ENCODE peak calls at places on chromosomes 4 and X, in six cellular contexts. One of them, this sample, is unnamed.

GRCh38 chr4:125985856-125986255 is 671.1 kb downstream of the FAT4 start:
- DNase-seq in neural progenitor cell: no peak
- DNase-seq in left lung: no peak
- DNase-seq in lower lobe of right lung: no peak
- DNase-seq in brain microvascular endothelial cell: no peak
- DNase-seq in upper lobe of right lung: no peak
- DNase-seq in this sample: peak; percentile 15

GRCh38 chrX:148043456-148043855 is 62.3 kb downstream of the FMR1NB start:
- DNase-seq in neural progenitor cell: no peak
- DNase-seq in brain microvascular endothelial cell: peak; percentile 0
- DNase-seq in upper lobe of right lung: no peak
- DNase-seq in lower lobe of right lung: no peak
- DNase-seq in left lung: no peak
- DNase-seq in this sample: peak; percentile 41

GRCh38 chr4:163554870-163555465 is 60.5 kb downstream of the TMA16 start:
- DNase-seq in left lung: no peak
- DNase-seq in upper lobe of right lung: no peak
- DNase-seq in lower lobe of right lung: no peak
- DNase-seq in brain microvascular endothelial cell: no peak
- DNase-seq in neural progenitor cell: no peak
- DNase-seq in this sample: peak; percentile 35

GRCh38 chrX:155262970-155263754 is 1.1 kb downstream of the RAB39B start:
- DNase-seq in neural progenitor cell: no peak
- DNase-seq in brain microvascular endothelial cell: no peak
- DNase-seq in upper lobe of right lung: no peak
- DNase-seq in lower lobe of right lung: no peak
- DNase-seq in left lung: no peak
- DNase-seq in this sample: no peak

GRCh38 chr4:84669201-84669600 is 86.3 kb downstream of the CDS1 start:
- DNase-seq in left lung: no peak
- DNase-seq in neural progenitor cell: no peak
- DNase-seq in upper lobe of right lung: no peak
- DNase-seq in lower lobe of right lung: no peak
- DNase-seq in brain microvascular endothelial cell: no peak
- DNase-seq in this sample: no peak

GRCh38 chrX:23786268-23786815 is 3.4 kb downstream of the SAT1 start:
- DNase-seq in lower lobe of right lung: peak; percentile 42
- DNase-seq in upper lobe of right lung: no peak
- DNase-seq in brain microvascular endothelial cell: peak; percentile 24
- DNase-seq in left lung: no peak
- DNase-seq in neural progenitor cell: no peak
- DNase-seq in this sample: peak; percentile 66

GRCh38 chrX:79630033-79631009 is 263.2 kb upstream of the ITM2A start:
- DNase-seq in lower lobe of right lung: no peak
- DNase-seq in left lung: no peak
- DNase-seq in upper lobe of right lung: no peak
- DNase-seq in brain microvascular endothelial cell: no peak
- DNase-seq in neural progenitor cell: no peak
- DNase-seq in this sample: no peak

GRCh38 chr4:154314248-154314647 is 177.4 kb downstream of the DCHS2 start:
- DNase-seq in brain microvascular endothelial cell: no peak
- DNase-seq in neural progenitor cell: peak; percentile 36
- DNase-seq in upper lobe of right lung: no peak
- DNase-seq in left lung: no peak
- DNase-seq in lower lobe of right lung: no peak
- DNase-seq in this sample: peak; percentile 34

GRCh38 chrX:48703642-48704481 is 7.3 kb downstream of the SUV39H1 start:
- DNase-seq in neural progenitor cell: no peak
- DNase-seq in brain microvascular endothelial cell: no peak
- DNase-seq in lower lobe of right lung: no peak
- DNase-seq in left lung: no peak
- DNase-seq in upper lobe of right lung: no peak
- DNase-seq in this sample: peak; percentile 94

GRCh38 chrX:109635151-109635550 is 10.2 kb upstream of the KCNE5 start:
- DNase-seq in left lung: no peak
- DNase-seq in brain microvascular endothelial cell: peak; percentile 6
- DNase-seq in lower lobe of right lung: no peak
- DNase-seq in upper lobe of right lung: no peak
- DNase-seq in neural progenitor cell: peak; percentile 34
- DNase-seq in this sample: peak; percentile 20
- TF ChIP-seq CTCF in left lung: no peak
- TF ChIP-seq CTCF in brain microvascular endothelial cell: peak; percentile 65
- TF ChIP-seq CTCF in lower lobe of right lung: peak; percentile 18
- TF ChIP-seq CTCF in upper lobe of right lung: peak; percentile 37
- TF ChIP-seq CTCF in neural progenitor cell: peak; percentile 62
- TF ChIP-seq CTCF in this sample: peak; percentile 55

GRCh38 chr4:133149932-133150642 is 993 bp downstream of the PCDH10 start:
- DNase-seq in lower lobe of right lung: no peak
- DNase-seq in left lung: no peak
- DNase-seq in brain microvascular endothelial cell: no peak
- DNase-seq in upper lobe of right lung: no peak
- DNase-seq in neural progenitor cell: no peak
- DNase-seq in this sample: no peak

GRCh38 chr4:133150643-133151300 is 1.7 kb downstream of the PCDH10 start:
- DNase-seq in left lung: peak; percentile 71
- DNase-seq in brain microvascular endothelial cell: peak; percentile 20
- DNase-seq in upper lobe of right lung: no peak
- DNase-seq in lower lobe of right lung: no peak
- DNase-seq in neural progenitor cell: peak; percentile 55
- DNase-seq in this sample: no peak

GRCh38 chr4:133147922-133148689 is 988 bp upstream of the PCDH10 start:
- DNase-seq in left lung: peak; percentile 74
- DNase-seq in lower lobe of right lung: no peak
- DNase-seq in neural progenitor cell: peak; percentile 78
- DNase-seq in brain microvascular endothelial cell: peak; percentile 48
- DNase-seq in upper lobe of right lung: peak; percentile 64
- DNase-seq in this sample: no peak

GRCh38 chr4:133148690-133149363 is at the start of gene PCDH10:
- DNase-seq in upper lobe of right lung: peak; percentile 90
- DNase-seq in brain microvascular endothelial cell: peak; percentile 96
- DNase-seq in neural progenitor cell: peak; percentile 96
- DNase-seq in left lung: peak; percentile 87
- DNase-seq in lower lobe of right lung: peak; percentile 81
- DNase-seq in this sample: peak; percentile 56

GRCh38 chr4:133149364-133149695 is 236 bp downstream of the PCDH10 start:
- DNase-seq in brain microvascular endothelial cell: no peak
- DNase-seq in lower lobe of right lung: no peak
- DNase-seq in upper lobe of right lung: no peak
- DNase-seq in neural progenitor cell: no peak
- DNase-seq in left lung: no peak
- DNase-seq in this sample: no peak
- H3K4me3 ChIP-seq in brain microvascular endothelial cell: peak overlapping the region; percentile 71
- H3K4me3 ChIP-seq in lower lobe of right lung: peak overlapping the region; percentile 45
- H3K4me3 ChIP-seq in upper lobe of right lung: peak overlapping the region; percentile 50
- H3K4me3 ChIP-seq in neural progenitor cell: peak overlapping the region; percentile 57
- H3K4me3 ChIP-seq in left lung: peak overlapping the region; percentile 16
- H3K4me3 ChIP-seq in this sample: peak overlapping the region; percentile 30

GRCh38 chrX:65744965-65745364 is 77.5 kb downstream of the MSN start:
- DNase-seq in neural progenitor cell: no peak
- DNase-seq in brain microvascular endothelial cell: no peak
- DNase-seq in lower lobe of right lung: no peak
- DNase-seq in upper lobe of right lung: no peak
- DNase-seq in left lung: no peak
- DNase-seq in this sample: peak; percentile 77

GRCh38 chrX:65745992-65746391 is 78.5 kb downstream of the MSN start:
- DNase-seq in upper lobe of right lung: no peak
- DNase-seq in left lung: no peak
- DNase-seq in neural progenitor cell: no peak
- DNase-seq in lower lobe of right lung: no peak
- DNase-seq in brain microvascular endothelial cell: no peak
- DNase-seq in this sample: no peak

GRCh38 chrX:65745427-65745826 is 78.0 kb downstream of the MSN start:
- DNase-seq in upper lobe of right lung: no peak
- DNase-seq in brain microvascular endothelial cell: no peak
- DNase-seq in lower lobe of right lung: no peak
- DNase-seq in neural progenitor cell: no peak
- DNase-seq in left lung: no peak
- DNase-seq in this sample: no peak

GRCh38 chrX:65740909-65741308 is 73.5 kb downstream of the MSN start:
- DNase-seq in left lung: no peak
- DNase-seq in lower lobe of right lung: no peak
- DNase-seq in neural progenitor cell: no peak
- DNase-seq in upper lobe of right lung: no peak
- DNase-seq in brain microvascular endothelial cell: no peak
- DNase-seq in this sample: no peak

DNA sequence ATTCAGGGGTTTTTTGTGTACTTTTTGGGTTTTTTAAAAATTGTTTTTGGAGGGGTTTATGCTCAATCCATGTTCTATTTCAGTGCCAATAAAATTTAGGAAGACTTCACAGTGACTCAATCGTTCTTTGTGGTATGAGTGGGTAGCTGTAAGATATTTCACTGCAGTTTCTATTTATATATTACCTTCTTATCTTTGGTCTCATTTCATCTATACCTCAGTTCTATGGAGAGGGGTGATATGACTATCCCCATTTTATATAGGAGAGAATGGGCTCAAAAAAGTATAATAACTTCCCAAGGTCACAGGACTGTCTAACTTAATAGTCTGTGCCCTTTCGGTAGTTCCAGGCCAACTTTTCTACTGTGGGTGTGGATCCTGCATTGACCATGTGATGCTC is 74.4 kb downstream of the MSN start:
- DNase-seq in lower lobe of right lung: no peak
- DNase-seq in neural progenitor cell: no peak
- DNase-seq in brain microvascular endothelial cell: no peak
- DNase-seq in upper lobe of right lung: no peak
- DNase-seq in left lung: no peak
- DNase-seq in this sample: no peak
- H3K36me3 ChIP-seq in lower lobe of right lung: peaks cover 54% of the 10 kb centered on the region
- H3K36me3 ChIP-seq in neural progenitor cell: no peaks in the 10 kb centered on the region
- H3K36me3 ChIP-seq in brain microvascular endothelial cell: peaks cover 37% of the 10 kb centered on the region
- H3K36me3 ChIP-seq in upper lobe of right lung: peaks cover 49% of the 10 kb centered on the region
- H3K36me3 ChIP-seq in left lung: no peaks in the 10 kb centered on the region
- H3K36me3 ChIP-seq in this sample: peaks cover 9% of the 10 kb centered on the region

GRCh38 chr4:152436384-152436783 is 99.5 kb downstream of the FBXW7 start:
- DNase-seq in upper lobe of right lung: no peak
- DNase-seq in neural progenitor cell: no peak
- DNase-seq in left lung: no peak
- DNase-seq in lower lobe of right lung: no peak
- DNase-seq in brain microvascular endothelial cell: no peak
- DNase-seq in this sample: no peak
- TF ChIP-seq CTCF in upper lobe of right lung: no peak
- TF ChIP-seq CTCF in neural progenitor cell: peak; percentile 22
- TF ChIP-seq CTCF in left lung: no peak
- TF ChIP-seq CTCF in lower lobe of right lung: no peak
- TF ChIP-seq CTCF in brain microvascular endothelial cell: no peak
- TF ChIP-seq CTCF in this sample: peak; percentile 30

GRCh38 chr4:182139481-182139880 is 103.7 kb upstream of the TENM3 start:
- DNase-seq in brain microvascular endothelial cell: no peak
- DNase-seq in upper lobe of right lung: no peak
- DNase-seq in left lung: no peak
- DNase-seq in neural progenitor cell: no peak
- DNase-seq in lower lobe of right lung: no peak
- DNase-seq in this sample: no peak
- H3K4me3 ChIP-seq in brain microvascular endothelial cell: peak overlapping the region; percentile 22
- H3K4me3 ChIP-seq in upper lobe of right lung: peak overlapping the region; percentile 21
- H3K4me3 ChIP-seq in left lung: no peak overlapping the region
- H3K4me3 ChIP-seq in neural progenitor cell: no peak overlapping the region
- H3K4me3 ChIP-seq in lower lobe of right lung: peak overlapping the region; percentile 34
- H3K4me3 ChIP-seq in this sample: no peak overlapping the region

This sample was measured in bronchial epithelial cell.